ENCODE peak calls at places on chromosomes 11 and 22, in five cellular contexts. One of them, this sample, is unnamed.

GRCh38 chr11:70132641-70133040 is 54.5 kb downstream of the ANO1 start:
- DNase-seq in hepatocyte: no peak
- DNase-seq in H9: no peak
- DNase-seq in HCT116: no peak
- DNase-seq in uterus: no peak
- DNase-seq in this sample: no peak

GRCh38 chr11:58957922-58958321 is 18.6 kb downstream of the GLYATL1 start:
- DNase-seq in hepatocyte: no peak
- DNase-seq in H9: no peak
- DNase-seq in HCT116: no peak
- DNase-seq in uterus: no peak
- DNase-seq in this sample: no peak

GRCh38 chr11:15911377-15912044 is 444.8 kb downstream of the SOX6 start:
- DNase-seq in hepatocyte: peak
- DNase-seq in H9: no peak
- DNase-seq in HCT116: no peak
- DNase-seq in uterus: peak
- DNase-seq in this sample: no peak

GRCh38 chr11:25860677-25861445 is 471.1 kb upstream of the ANO3 start:
- DNase-seq in hepatocyte: peak
- DNase-seq in H9: no peak
- DNase-seq in HCT116: no peak
- DNase-seq in uterus: no peak
- DNase-seq in this sample: no peak

GRCh38 chr11:26188559-26188958 is 143.4 kb upstream of the ANO3 start:
- DNase-seq in hepatocyte: no peak
- DNase-seq in H9: no peak
- DNase-seq in HCT116: no peak
- DNase-seq in uterus: no peak
- DNase-seq in this sample: no peak

GRCh38 chr11:126519653-126520573 is 164.4 kb downstream of the ST3GAL4 start:
- DNase-seq in hepatocyte: no peak
- DNase-seq in H9: no peak
- DNase-seq in HCT116: no peak
- DNase-seq in uterus: peak
- DNase-seq in this sample: no peak

GRCh38 chr11:125435461-125436238 is 60.4 kb downstream of the FEZ1 start:
- DNase-seq in hepatocyte: no peak
- DNase-seq in H9: no peak
- DNase-seq in HCT116: no peak
- DNase-seq in uterus: no peak
- DNase-seq in this sample: no peak

GRCh38 chr11:6567371-6567745 is 36.1 kb downstream of the RRP8 start:
- DNase-seq in hepatocyte: no peak
- DNase-seq in H9: no peak
- DNase-seq in HCT116: no peak
- DNase-seq in uterus: no peak
- DNase-seq in this sample: no peak

GRCh38 chr11:16528639-16529038 is 172.3 kb upstream of the SOX6 start:
- DNase-seq in hepatocyte: no peak
- DNase-seq in H9: no peak
- DNase-seq in HCT116: no peak
- DNase-seq in uterus: no peak
- DNase-seq in this sample: no peak

GRCh38 chr11:45333506-45333971 is 47.4 kb upstream of the SYT13 start:
- DNase-seq in hepatocyte: peak
- DNase-seq in H9: peak
- DNase-seq in HCT116: peak
- DNase-seq in uterus: peak
- DNase-seq in this sample: peak

GRCh38 chr22:22721681-22722309 is 77.4 kb downstream of the GGTLC2 start:
- DNase-seq in hepatocyte: peak
- DNase-seq in H9: no peak
- DNase-seq in HCT116: no peak
- DNase-seq in uterus: no peak
- DNase-seq in this sample: no peak

GRCh38 chr11:107695446-107695845 is 16.4 kb downstream of the SLN start:
- DNase-seq in hepatocyte: no peak
- DNase-seq in H9: no peak
- DNase-seq in HCT116: no peak
- DNase-seq in uterus: no peak
- DNase-seq in this sample: no peak

GRCh38 chr22:26002456-26002855 is 166.8 kb upstream of the SEZ6L start:
- DNase-seq in hepatocyte: no peak
- DNase-seq in H9: no peak
- DNase-seq in HCT116: no peak
- DNase-seq in uterus: no peak
- DNase-seq in this sample: no peak

GRCh38 chr11:77672276-77672675 is 34.7 kb upstream of the CLNS1A start:
- DNase-seq in hepatocyte: peak
- DNase-seq in H9: no peak
- DNase-seq in HCT116: no peak
- DNase-seq in uterus: peak
- DNase-seq in this sample: no peak

DNA sequence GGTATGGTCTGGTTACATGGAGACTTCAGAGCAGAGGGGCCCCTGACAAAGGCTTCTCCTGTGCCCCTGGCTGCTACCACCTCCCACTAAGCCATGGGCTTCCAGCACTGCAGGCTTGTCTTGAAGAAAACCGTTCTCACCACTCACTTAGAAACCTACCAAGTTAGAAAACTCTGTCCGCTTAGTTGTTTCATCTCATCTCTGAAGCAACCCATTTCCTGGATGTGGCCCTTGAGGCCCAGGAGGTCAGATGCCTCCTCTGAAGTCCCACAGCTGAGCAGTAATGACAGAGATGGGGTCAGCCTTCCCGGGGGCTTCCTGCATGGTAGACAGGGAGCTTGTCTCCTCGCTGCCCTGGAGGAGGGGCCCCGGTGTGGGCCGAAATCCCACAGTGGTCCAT is 12.9 kb downstream of the CSF2RB start:
- DNase-seq in hepatocyte: no peak
- DNase-seq in H9: no peak
- DNase-seq in HCT116: no peak
- DNase-seq in uterus: no peak
- DNase-seq in this sample: no peak
- H3K27ac ChIP-seq in hepatocyte: no peak
- H3K27ac ChIP-seq in H9: no peak
- H3K27ac ChIP-seq in HCT116: no peak
- H3K27ac ChIP-seq in uterus: no peak
- H3K27ac ChIP-seq in this sample: no peak

DNA sequence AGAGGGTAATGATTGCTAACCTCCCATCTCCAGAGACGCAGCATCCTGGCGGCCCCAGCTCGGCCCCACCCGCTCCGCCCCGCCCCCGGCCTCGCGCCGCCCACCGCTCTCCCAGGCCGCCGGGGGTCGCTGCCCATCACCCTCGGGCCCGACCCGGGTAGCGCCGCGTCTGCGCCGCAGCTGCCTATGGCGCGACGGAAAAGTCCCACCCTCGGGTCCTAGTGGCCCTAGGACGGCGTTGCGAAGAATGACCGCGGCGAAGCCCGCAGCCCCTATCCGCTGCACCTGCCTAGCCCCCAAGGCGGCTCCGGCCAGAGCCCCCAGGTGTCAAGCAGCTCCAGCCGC is 457 bp downstream of the CPSF7 start:
- DNase-seq in hepatocyte: peak
- DNase-seq in H9: peak
- DNase-seq in HCT116: peak
- DNase-seq in uterus: peak
- DNase-seq in this sample: peak
- TF ChIP-seq CTCF in hepatocyte: peak
- TF ChIP-seq CTCF in H9: peak
- TF ChIP-seq CTCF in HCT116: peak
- TF ChIP-seq CTCF in uterus: no peak
- TF ChIP-seq CTCF in this sample: no peak

GRCh38 chr22:42688914-42689275 is 31.8 kb downstream of the A4GALT start:
- DNase-seq in hepatocyte: no peak
- DNase-seq in H9: no peak
- DNase-seq in HCT116: no peak
- DNase-seq in uterus: no peak
- DNase-seq in this sample: peak

GRCh38 chr22:42686756-42687491 is 33.7 kb downstream of the A4GALT start:
- DNase-seq in hepatocyte: no peak
- DNase-seq in H9: no peak
- DNase-seq in HCT116: no peak
- DNase-seq in uterus: no peak
- DNase-seq in this sample: no peak

GRCh38 chr22:42685941-42686666 is 34.6 kb downstream of the A4GALT start:
- DNase-seq in hepatocyte: peak
- DNase-seq in H9: no peak
- DNase-seq in HCT116: no peak
- DNase-seq in uterus: peak
- DNase-seq in this sample: peak

GRCh38 chr22:42691440-42691839 is 29.2 kb downstream of the A4GALT start:
- DNase-seq in hepatocyte: no peak
- DNase-seq in H9: no peak
- DNase-seq in HCT116: no peak
- DNase-seq in uterus: no peak
- DNase-seq in this sample: no peak

GRCh38 chr22:42688241-42688913 is 32.3 kb downstream of the A4GALT start:
- DNase-seq in hepatocyte: peak
- DNase-seq in H9: peak
- DNase-seq in HCT116: no peak
- DNase-seq in uterus: peak
- DNase-seq in this sample: peak
- H3K27ac ChIP-seq in hepatocyte: peak
- H3K27ac ChIP-seq in H9: no peak
- H3K27ac ChIP-seq in HCT116: peak
- H3K27ac ChIP-seq in uterus: peak
- H3K27ac ChIP-seq in this sample: peak

GRCh38 chr22:46537221-46537945 is at the start of gene CELSR1:
- DNase-seq in hepatocyte: peak
- DNase-seq in H9: peak
- DNase-seq in HCT116: no peak
- DNase-seq in uterus: no peak
- DNase-seq in this sample: no peak

GRCh38 chr22:46536559-46537220 is 730 bp downstream of the CELSR1 start:
- DNase-seq in hepatocyte: no peak
- DNase-seq in H9: no peak
- DNase-seq in HCT116: no peak
- DNase-seq in uterus: no peak
- DNase-seq in this sample: no peak

GRCh38 chr22:46539169-46539568 is 1.7 kb upstream of the CELSR1 start:
- DNase-seq in hepatocyte: no peak
- DNase-seq in H9: no peak
- DNase-seq in HCT116: no peak
- DNase-seq in uterus: no peak
- DNase-seq in this sample: no peak

GRCh38 chr22:46538816-46539163 is 1.4 kb upstream of the CELSR1 start:
- DNase-seq in hepatocyte: no peak
- DNase-seq in H9: no peak
- DNase-seq in HCT116: no peak
- DNase-seq in uterus: no peak
- DNase-seq in this sample: no peak

DNA sequence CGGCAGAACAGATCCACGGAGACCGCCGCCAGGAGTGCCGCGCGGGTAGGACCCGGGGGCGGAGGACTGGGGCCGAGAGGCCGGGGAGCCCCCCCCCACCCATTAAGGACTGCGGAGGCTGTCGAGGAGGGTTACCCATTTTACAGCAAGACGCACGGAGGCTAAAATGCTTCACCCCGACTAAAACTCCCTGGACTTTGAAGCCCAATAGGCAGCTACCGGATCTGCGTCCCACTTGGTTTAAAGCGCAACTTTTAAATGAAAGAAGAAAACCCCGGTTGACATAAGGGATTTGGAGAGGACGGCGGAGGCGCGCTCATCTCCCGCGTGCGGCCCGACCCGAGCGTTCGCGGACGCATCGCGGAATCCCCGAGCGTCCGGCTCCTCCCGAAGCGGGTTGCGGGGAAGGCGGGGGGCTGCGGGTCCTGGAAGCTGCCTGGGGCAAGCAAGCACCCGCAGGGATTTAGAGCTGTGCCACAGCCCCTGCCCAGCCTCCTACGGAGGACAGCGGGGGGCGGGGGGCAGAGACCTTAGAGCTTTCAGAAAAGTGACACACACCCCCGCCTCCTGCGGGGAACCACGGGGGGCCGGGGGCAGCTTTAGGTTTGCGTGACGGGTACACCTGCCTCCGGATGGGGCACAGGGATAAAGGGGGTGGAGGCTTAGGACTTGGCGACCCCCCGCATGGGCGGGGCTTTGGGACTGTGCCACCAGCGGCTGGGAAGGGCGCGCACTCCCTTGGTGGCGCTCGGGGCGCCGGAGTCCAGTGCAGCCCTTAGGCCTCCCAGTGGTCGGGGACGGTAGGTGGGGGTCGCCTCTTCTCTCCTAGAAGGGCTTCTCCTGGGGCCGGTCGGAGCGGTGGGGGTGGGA is 761 bp upstream of the CELSR1 start:
- DNase-seq in hepatocyte: peak
- DNase-seq in H9: peak
- DNase-seq in HCT116: no peak
- DNase-seq in uterus: no peak
- DNase-seq in this sample: no peak
- TF ChIP-seq CTCF in hepatocyte: peak
- TF ChIP-seq CTCF in H9: peak
- TF ChIP-seq CTCF in HCT116: peak
- TF ChIP-seq CTCF in uterus: no peak
- TF ChIP-seq CTCF in this sample: peak

DNA sequence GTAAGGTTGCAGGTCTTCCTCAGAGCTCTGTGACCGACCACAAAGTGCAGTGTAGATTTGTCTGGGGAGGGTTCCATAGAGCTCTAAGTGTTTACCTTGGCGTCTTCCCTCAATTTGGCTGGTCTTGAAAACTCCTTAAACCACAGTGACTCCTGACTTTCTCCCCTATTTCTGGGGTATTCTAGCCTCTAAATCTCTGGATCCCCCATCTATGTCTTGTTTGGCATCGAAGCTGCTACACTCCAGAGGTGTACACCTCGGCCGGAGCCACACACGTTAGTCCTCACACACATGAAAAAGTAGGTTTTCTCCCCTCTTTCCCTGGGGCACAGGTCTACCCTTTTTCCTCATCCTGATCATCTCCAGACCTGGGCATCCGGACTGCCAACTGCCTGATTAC is 5.0 kb downstream of the POU2F3 start:
- DNase-seq in hepatocyte: no peak
- DNase-seq in H9: no peak
- DNase-seq in HCT116: no peak
- DNase-seq in uterus: no peak
- DNase-seq in this sample: no peak
- H3K27ac ChIP-seq in hepatocyte: no peak
- H3K27ac ChIP-seq in H9: no peak
- H3K27ac ChIP-seq in HCT116: no peak
- H3K27ac ChIP-seq in uterus: no peak
- H3K27ac ChIP-seq in this sample: no peak

GRCh38 chr11:22177186-22177585 is 15.7 kb upstream of the ANO5 start:
- DNase-seq in hepatocyte: no peak
- DNase-seq in H9: no peak
- DNase-seq in HCT116: no peak
- DNase-seq in uterus: no peak
- DNase-seq in this sample: no peak
- TF ChIP-seq CTCF in hepatocyte: no peak
- TF ChIP-seq CTCF in H9: peak
- TF ChIP-seq CTCF in HCT116: peak
- TF ChIP-seq CTCF in uterus: no peak
- TF ChIP-seq CTCF in this sample: no peak